ENCODE peak calls at places on chromosome 3, in six cellular contexts. One of them, this sample, is unnamed.

GRCh38 chr3:119279101-119279554 is 15.1 kb upstream of the ARHGAP31 start:
- ATAC-seq in aorta: peak; percentile 83
- ATAC-seq in right cardiac atrium: peak; percentile 91
- ATAC-seq in heart left ventricle: peak; percentile 88
- ATAC-seq in heart right ventricle: peak; percentile 96
- ATAC-seq in right lobe of liver: peak; percentile 91
- ATAC-seq in this sample: peak; percentile 79

GRCh38 chr3:186046838-186047237 is 62.1 kb downstream of the ETV5 start:
- ATAC-seq in aorta: no peak
- ATAC-seq in right cardiac atrium: no peak
- ATAC-seq in heart left ventricle: no peak
- ATAC-seq in heart right ventricle: no peak
- ATAC-seq in right lobe of liver: no peak
- ATAC-seq in this sample: no peak

GRCh38 chr3:48155122-48155521 is 33.1 kb downstream of the CDC25A start:
- ATAC-seq in aorta: no peak
- ATAC-seq in right cardiac atrium: no peak
- ATAC-seq in heart left ventricle: no peak
- ATAC-seq in heart right ventricle: no peak
- ATAC-seq in right lobe of liver: no peak
- ATAC-seq in this sample: no peak

GRCh38 chr3:122299872-122300460 is 25.1 kb upstream of the CSTA start:
- ATAC-seq in aorta: no peak
- ATAC-seq in right cardiac atrium: no peak
- ATAC-seq in heart left ventricle: no peak
- ATAC-seq in heart right ventricle: no peak
- ATAC-seq in right lobe of liver: peak; percentile 42
- ATAC-seq in this sample: no peak

GRCh38 chr3:67031986-67032385 is 33.9 kb downstream of the KBTBD8 start:
- ATAC-seq in aorta: no peak
- ATAC-seq in right cardiac atrium: no peak
- ATAC-seq in heart left ventricle: no peak
- ATAC-seq in heart right ventricle: no peak
- ATAC-seq in right lobe of liver: no peak
- ATAC-seq in this sample: no peak

GRCh38 chr3:179265875-179266274 is 15.0 kb upstream of the KCNMB3 start:
- ATAC-seq in aorta: no peak
- ATAC-seq in right cardiac atrium: no peak
- ATAC-seq in heart left ventricle: no peak
- ATAC-seq in heart right ventricle: no peak
- ATAC-seq in right lobe of liver: no peak
- ATAC-seq in this sample: no peak

GRCh38 chr3:43288850-43289249 is 2.5 kb downstream of the SNRK start:
- ATAC-seq in aorta: no peak
- ATAC-seq in right cardiac atrium: no peak
- ATAC-seq in heart left ventricle: no peak
- ATAC-seq in heart right ventricle: no peak
- ATAC-seq in right lobe of liver: peak; percentile 34
- ATAC-seq in this sample: no peak

GRCh38 chr3:77254967-77255831 is 215.3 kb downstream of the ROBO2 start:
- ATAC-seq in aorta: peak; percentile 79
- ATAC-seq in right cardiac atrium: peak; percentile 65
- ATAC-seq in heart left ventricle: no peak
- ATAC-seq in heart right ventricle: peak; percentile 58
- ATAC-seq in right lobe of liver: peak; percentile 99
- ATAC-seq in this sample: peak; percentile 51

GRCh38 chr3:61828158-61828874 is 266.9 kb downstream of the PTPRG start:
- ATAC-seq in aorta: no peak
- ATAC-seq in right cardiac atrium: peak; percentile 57
- ATAC-seq in heart left ventricle: peak; percentile 44
- ATAC-seq in heart right ventricle: peak; percentile 63
- ATAC-seq in right lobe of liver: peak; percentile 18
- ATAC-seq in this sample: no peak

GRCh38 chr3:127671523-127672428 is 976 bp upstream of the ABTB1 start:
- ATAC-seq in aorta: peak; percentile 3
- ATAC-seq in right cardiac atrium: peak; percentile 18
- ATAC-seq in heart left ventricle: no peak
- ATAC-seq in heart right ventricle: peak; percentile 33
- ATAC-seq in right lobe of liver: peak; percentile 8
- ATAC-seq in this sample: peak; percentile 18

GRCh38 chr3:56119575-56120349 is 348.5 kb downstream of the ERC2 start:
- ATAC-seq in aorta: peak; percentile 83
- ATAC-seq in right cardiac atrium: peak; percentile 73
- ATAC-seq in heart left ventricle: no peak
- ATAC-seq in heart right ventricle: peak; percentile 38
- ATAC-seq in right lobe of liver: no peak
- ATAC-seq in this sample: peak; percentile 84

GRCh38 chr3:146640361-146640760 is 35.2 kb upstream of the PLSCR5 start:
- ATAC-seq in aorta: no peak
- ATAC-seq in right cardiac atrium: no peak
- ATAC-seq in heart left ventricle: no peak
- ATAC-seq in heart right ventricle: no peak
- ATAC-seq in right lobe of liver: no peak
- ATAC-seq in this sample: no peak

GRCh38 chr3:50303038-50303815 is at the start of gene HYAL1:
- ATAC-seq in aorta: peak; percentile 28
- ATAC-seq in right cardiac atrium: peak; percentile 40
- ATAC-seq in heart left ventricle: peak; percentile 32
- ATAC-seq in heart right ventricle: peak; percentile 61
- ATAC-seq in right lobe of liver: peak; percentile 59
- ATAC-seq in this sample: peak; percentile 20
- H3K4me3 ChIP-seq in aorta: no peak within 1 kb of the TSS
- H3K4me3 ChIP-seq in right cardiac atrium: peak within 1 kb of the TSS; percentile 24
- H3K4me3 ChIP-seq in heart left ventricle: peak within 1 kb of the TSS; percentile 56
- H3K4me3 ChIP-seq in heart right ventricle: peak within 1 kb of the TSS; percentile 48
- H3K4me3 ChIP-seq in right lobe of liver: peak within 1 kb of the TSS; percentile 77
- H3K4me3 ChIP-seq in this sample: no peak within 1 kb of the TSS

GRCh38 chr3:177622982-177623617 is 425.8 kb upstream of the TBL1XR1 start:
- ATAC-seq in aorta: no peak
- ATAC-seq in right cardiac atrium: no peak
- ATAC-seq in heart left ventricle: peak; percentile 7
- ATAC-seq in heart right ventricle: no peak
- ATAC-seq in right lobe of liver: peak; percentile 24
- ATAC-seq in this sample: no peak
- H3K27ac ChIP-seq in aorta: no peak overlapping the region
- H3K27ac ChIP-seq in right cardiac atrium: no peak overlapping the region
- H3K27ac ChIP-seq in heart left ventricle: no peak overlapping the region
- H3K27ac ChIP-seq in heart right ventricle: no peak overlapping the region
- H3K27ac ChIP-seq in right lobe of liver: no peak overlapping the region
- H3K27ac ChIP-seq in this sample: no peak overlapping the region

DNA sequence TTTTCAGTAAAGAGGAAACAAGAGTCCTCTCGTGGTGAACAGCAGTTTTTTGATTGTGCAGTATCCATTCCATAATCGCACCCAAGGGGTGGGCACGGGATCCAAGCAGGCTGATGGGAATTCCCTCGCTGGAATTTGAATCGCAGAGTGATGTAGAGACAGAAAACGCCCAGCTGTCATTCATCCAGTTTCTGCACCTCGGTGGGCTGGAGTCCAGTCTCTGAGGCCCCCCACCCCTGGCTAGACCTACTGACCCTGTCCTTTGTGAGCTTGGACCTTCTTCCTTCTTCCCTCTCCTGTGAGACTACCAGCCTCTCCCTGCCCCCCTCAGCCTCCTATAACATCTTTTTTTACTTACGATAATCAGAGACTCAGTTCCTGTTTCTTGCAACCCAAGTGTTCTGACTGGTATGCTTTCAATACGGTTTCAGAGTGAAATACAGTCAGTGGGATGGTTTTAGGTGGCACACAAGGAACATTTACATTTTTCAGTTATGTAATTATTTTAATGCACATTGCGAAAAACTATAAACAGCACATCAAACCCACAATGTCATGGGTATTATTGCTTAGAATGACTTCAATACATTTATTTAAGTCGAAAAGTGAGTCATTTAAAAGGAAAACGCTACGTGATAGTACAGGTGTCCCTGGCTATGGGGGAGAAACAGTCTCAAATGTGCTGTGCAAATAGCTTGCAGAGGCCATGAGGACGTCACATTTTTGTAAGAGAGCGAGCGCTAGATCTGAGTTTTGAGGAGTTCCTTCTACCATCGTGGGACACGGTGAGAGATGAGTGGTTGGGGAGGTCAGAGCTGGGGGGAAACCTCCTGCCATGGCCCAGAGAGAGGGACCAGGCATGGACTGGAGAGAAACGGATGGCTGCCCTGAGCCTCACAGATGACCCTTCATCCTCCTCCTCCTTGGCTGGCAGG is 37.5 kb upstream of the CHST2 start:
- ATAC-seq in aorta: no peak
- ATAC-seq in right cardiac atrium: peak; percentile 19
- ATAC-seq in heart left ventricle: no peak
- ATAC-seq in heart right ventricle: no peak
- ATAC-seq in right lobe of liver: peak; percentile 23
- ATAC-seq in this sample: no peak
- H3K4me3 ChIP-seq in aorta: no peak overlapping the region
- H3K4me3 ChIP-seq in right cardiac atrium: no peak overlapping the region
- H3K4me3 ChIP-seq in heart left ventricle: no peak overlapping the region
- H3K4me3 ChIP-seq in heart right ventricle: no peak overlapping the region
- H3K4me3 ChIP-seq in right lobe of liver: no peak overlapping the region
- H3K4me3 ChIP-seq in this sample: no peak overlapping the region

GRCh38 chr3:191087391-191087790 is 111.7 kb upstream of the OSTN start:
- ATAC-seq in aorta: no peak
- ATAC-seq in right cardiac atrium: no peak
- ATAC-seq in heart left ventricle: no peak
- ATAC-seq in heart right ventricle: no peak
- ATAC-seq in right lobe of liver: no peak
- ATAC-seq in this sample: no peak
- H3K27ac ChIP-seq in aorta: no peak overlapping the region
- H3K27ac ChIP-seq in right cardiac atrium: no peak overlapping the region
- H3K27ac ChIP-seq in heart left ventricle: no peak overlapping the region
- H3K27ac ChIP-seq in heart right ventricle: no peak overlapping the region
- H3K27ac ChIP-seq in right lobe of liver: no peak overlapping the region
- H3K27ac ChIP-seq in this sample: no peak overlapping the region

This sample was measured in gastroesophageal sphincter.